ENCODE peak calls at places on chromosomes 3 and 15, in six cellular contexts. One of them, this sample, is unnamed.
A peak's percentile ranks its signal among the peaks of the same experiment; 100 is the strongest.

GRCh38 chr15:75947117-75947516 is 43.4 kb downstream of the FBXO22 start:
- DNase-seq in hepatocyte: no peak
- DNase-seq in cardiac muscle cell: peak; percentile 45
- DNase-seq in CD8-positive, alpha-beta memory T cell: no peak
- DNase-seq in heart left ventricle: no peak
- DNase-seq in CD4-positive, alpha-beta memory T cell: no peak
- DNase-seq in this sample: no peak

GRCh38 chr15:63006032-63006878 is 36.3 kb upstream of the TPM1 start:
- DNase-seq in hepatocyte: peak; percentile 63
- DNase-seq in cardiac muscle cell: no peak
- DNase-seq in CD8-positive, alpha-beta memory T cell: no peak
- DNase-seq in heart left ventricle: no peak
- DNase-seq in CD4-positive, alpha-beta memory T cell: no peak
- DNase-seq in this sample: no peak

GRCh38 chr3:106401666-106402319 is 533.0 kb upstream of the CBLB start:
- DNase-seq in hepatocyte: no peak
- DNase-seq in cardiac muscle cell: peak; percentile 69
- DNase-seq in CD8-positive, alpha-beta memory T cell: no peak
- DNase-seq in heart left ventricle: no peak
- DNase-seq in CD4-positive, alpha-beta memory T cell: no peak
- DNase-seq in this sample: no peak

GRCh38 chr3:45936261-45936660 is 7.0 kb upstream of the CXCR6 start:
- DNase-seq in hepatocyte: no peak
- DNase-seq in cardiac muscle cell: no peak
- DNase-seq in CD8-positive, alpha-beta memory T cell: no peak
- DNase-seq in heart left ventricle: no peak
- DNase-seq in CD4-positive, alpha-beta memory T cell: no peak
- DNase-seq in this sample: no peak

GRCh38 chr15:35078221-35078915 is 6.7 kb downstream of the NANOGP8 start:
- DNase-seq in hepatocyte: peak; percentile 74
- DNase-seq in cardiac muscle cell: peak; percentile 79
- DNase-seq in CD8-positive, alpha-beta memory T cell: peak; percentile 6
- DNase-seq in heart left ventricle: no peak
- DNase-seq in CD4-positive, alpha-beta memory T cell: peak; percentile 20
- DNase-seq in this sample: no peak

GRCh38 chr3:127803619-127804018 is 18.7 kb downstream of the MGLL start:
- DNase-seq in hepatocyte: no peak
- DNase-seq in cardiac muscle cell: peak; percentile 67
- DNase-seq in CD8-positive, alpha-beta memory T cell: no peak
- DNase-seq in heart left ventricle: no peak
- DNase-seq in CD4-positive, alpha-beta memory T cell: no peak
- DNase-seq in this sample: no peak

GRCh38 chr15:48096813-48097212 is 24.0 kb upstream of the SLC24A5 start:
- DNase-seq in hepatocyte: no peak
- DNase-seq in cardiac muscle cell: peak; percentile 59
- DNase-seq in CD8-positive, alpha-beta memory T cell: no peak
- DNase-seq in heart left ventricle: no peak
- DNase-seq in CD4-positive, alpha-beta memory T cell: no peak
- DNase-seq in this sample: no peak

GRCh38 chr3:187979543-187979942 is 174.4 kb upstream of the LPP start:
- DNase-seq in hepatocyte: no peak
- DNase-seq in cardiac muscle cell: no peak
- DNase-seq in CD8-positive, alpha-beta memory T cell: no peak
- DNase-seq in heart left ventricle: no peak
- DNase-seq in CD4-positive, alpha-beta memory T cell: peak; percentile 42
- DNase-seq in this sample: peak; percentile 34

GRCh38 chr3:28315711-28316110 is 32.8 kb upstream of the ZCWPW2 start:
- DNase-seq in hepatocyte: no peak
- DNase-seq in cardiac muscle cell: no peak
- DNase-seq in CD8-positive, alpha-beta memory T cell: no peak
- DNase-seq in heart left ventricle: no peak
- DNase-seq in CD4-positive, alpha-beta memory T cell: no peak
- DNase-seq in this sample: no peak

GRCh38 chr3:76700323-76700722 is 339.6 kb upstream of the ROBO2 start:
- DNase-seq in hepatocyte: no peak
- DNase-seq in cardiac muscle cell: no peak
- DNase-seq in CD8-positive, alpha-beta memory T cell: no peak
- DNase-seq in heart left ventricle: no peak
- DNase-seq in CD4-positive, alpha-beta memory T cell: no peak
- DNase-seq in this sample: no peak

GRCh38 chr3:159785276-159785675 is 203.4 kb upstream of the IL12A start:
- DNase-seq in hepatocyte: no peak
- DNase-seq in cardiac muscle cell: peak; percentile 66
- DNase-seq in CD8-positive, alpha-beta memory T cell: no peak
- DNase-seq in heart left ventricle: no peak
- DNase-seq in CD4-positive, alpha-beta memory T cell: no peak
- DNase-seq in this sample: no peak

GRCh38 chr15:58452775-58453174 is 21.0 kb downstream of the LIPC start:
- DNase-seq in hepatocyte: no peak
- DNase-seq in cardiac muscle cell: no peak
- DNase-seq in CD8-positive, alpha-beta memory T cell: no peak
- DNase-seq in heart left ventricle: no peak
- DNase-seq in CD4-positive, alpha-beta memory T cell: no peak
- DNase-seq in this sample: no peak

GRCh38 chr15:58457466-58457965 is 25.7 kb downstream of the LIPC start:
- DNase-seq in hepatocyte: no peak
- DNase-seq in cardiac muscle cell: peak; percentile 50
- DNase-seq in CD8-positive, alpha-beta memory T cell: no peak
- DNase-seq in heart left ventricle: no peak
- DNase-seq in CD4-positive, alpha-beta memory T cell: no peak
- DNase-seq in this sample: no peak

GRCh38 chr15:58458076-58458475 is 26.3 kb downstream of the LIPC start:
- DNase-seq in hepatocyte: peak; percentile 54
- DNase-seq in cardiac muscle cell: no peak
- DNase-seq in CD8-positive, alpha-beta memory T cell: no peak
- DNase-seq in heart left ventricle: peak; percentile 43
- DNase-seq in CD4-positive, alpha-beta memory T cell: no peak
- DNase-seq in this sample: no peak

GRCh38 chr15:58453931-58454793 is 22.4 kb downstream of the LIPC start:
- DNase-seq in hepatocyte: no peak
- DNase-seq in cardiac muscle cell: no peak
- DNase-seq in CD8-positive, alpha-beta memory T cell: no peak
- DNase-seq in heart left ventricle: no peak
- DNase-seq in CD4-positive, alpha-beta memory T cell: no peak
- DNase-seq in this sample: no peak

DNA sequence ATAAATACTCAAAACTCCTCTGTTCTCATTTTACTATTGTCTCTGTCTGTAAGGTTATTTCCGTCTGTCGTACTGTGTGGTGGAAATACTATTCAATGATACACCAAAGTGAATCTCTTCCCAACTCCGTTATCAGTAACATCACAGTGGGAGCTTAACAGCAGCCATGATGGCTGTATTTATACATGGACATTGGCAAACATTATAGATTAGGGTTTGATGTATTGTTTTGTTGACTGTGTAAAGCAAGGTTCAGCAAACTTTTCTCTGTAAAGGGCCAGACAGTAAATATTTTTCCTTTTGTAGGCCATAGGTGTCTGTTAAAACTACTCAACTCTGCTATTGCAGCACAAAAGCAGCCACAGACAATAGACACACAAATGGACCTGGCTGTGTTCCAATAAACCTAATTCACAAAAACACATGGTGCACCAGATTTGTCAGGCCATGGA is 23.2 kb downstream of the LIPC start:
- DNase-seq in hepatocyte: no peak
- DNase-seq in cardiac muscle cell: peak; percentile 46
- DNase-seq in CD8-positive, alpha-beta memory T cell: no peak
- DNase-seq in heart left ventricle: no peak
- DNase-seq in CD4-positive, alpha-beta memory T cell: no peak
- DNase-seq in this sample: no peak
- H3K9me3 ChIP-seq in hepatocyte: no peaks in the 10 kb centered on the region
- H3K9me3 ChIP-seq in cardiac muscle cell: no peaks in the 10 kb centered on the region
- H3K9me3 ChIP-seq in CD8-positive, alpha-beta memory T cell: no peaks in the 10 kb centered on the region
- H3K9me3 ChIP-seq in heart left ventricle: no peaks in the 10 kb centered on the region
- H3K9me3 ChIP-seq in CD4-positive, alpha-beta memory T cell: no peaks in the 10 kb centered on the region
- H3K9me3 ChIP-seq in this sample: peaks cover 2% of the 10 kb centered on the region

DNA sequence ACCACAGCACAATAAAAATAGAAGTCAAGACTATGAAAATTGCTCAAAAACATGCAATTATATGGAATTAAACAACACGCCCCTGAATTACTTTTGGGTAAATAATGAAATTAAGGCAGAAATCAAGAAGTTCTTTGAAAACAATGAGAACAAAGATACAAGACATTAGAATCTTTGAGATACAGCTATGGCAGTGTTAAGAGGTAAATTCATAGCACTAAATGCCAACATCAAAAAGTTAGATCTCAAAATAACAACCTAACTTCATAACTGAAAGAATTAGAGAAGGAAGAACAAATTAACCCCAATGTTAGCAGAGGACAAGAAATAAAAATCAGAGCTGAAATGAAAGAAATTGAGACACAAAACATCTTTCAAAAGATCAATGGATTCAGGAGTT is 86.6 kb upstream of the UBP1 start:
- DNase-seq in hepatocyte: no peak
- DNase-seq in cardiac muscle cell: no peak
- DNase-seq in CD8-positive, alpha-beta memory T cell: no peak
- DNase-seq in heart left ventricle: no peak
- DNase-seq in CD4-positive, alpha-beta memory T cell: no peak
- DNase-seq in this sample: no peak
- H3K9me3 ChIP-seq in hepatocyte: peaks cover 12% of the 10 kb centered on the region
- H3K9me3 ChIP-seq in cardiac muscle cell: no peaks in the 10 kb centered on the region
- H3K9me3 ChIP-seq in CD8-positive, alpha-beta memory T cell: peaks cover 3% of the 10 kb centered on the region
- H3K9me3 ChIP-seq in heart left ventricle: peaks cover 4% of the 10 kb centered on the region
- H3K9me3 ChIP-seq in CD4-positive, alpha-beta memory T cell: peaks cover 4% of the 10 kb centered on the region
- H3K9me3 ChIP-seq in this sample: peaks cover 5% of the 10 kb centered on the region

GRCh38 chr15:25182736-25183445 is 228.1 kb downstream of the SNRPN start:
- DNase-seq in hepatocyte: no peak
- DNase-seq in cardiac muscle cell: no peak
- DNase-seq in CD8-positive, alpha-beta memory T cell: no peak
- DNase-seq in heart left ventricle: peak; percentile 9
- DNase-seq in CD4-positive, alpha-beta memory T cell: no peak
- DNase-seq in this sample: peak; percentile 8

GRCh38 chr15:25183581-25184330 is 229.0 kb downstream of the SNRPN start:
- DNase-seq in hepatocyte: no peak
- DNase-seq in cardiac muscle cell: no peak
- DNase-seq in CD8-positive, alpha-beta memory T cell: no peak
- DNase-seq in heart left ventricle: peak; percentile 14
- DNase-seq in CD4-positive, alpha-beta memory T cell: no peak
- DNase-seq in this sample: no peak

GRCh38 chr15:25181290-25182097 is 226.7 kb downstream of the SNRPN start:
- DNase-seq in hepatocyte: no peak
- DNase-seq in cardiac muscle cell: no peak
- DNase-seq in CD8-positive, alpha-beta memory T cell: no peak
- DNase-seq in heart left ventricle: peak; percentile 15
- DNase-seq in CD4-positive, alpha-beta memory T cell: no peak
- DNase-seq in this sample: peak; percentile 5

GRCh38 chr15:25180606-25181289 is 226.0 kb downstream of the SNRPN start:
- DNase-seq in hepatocyte: no peak
- DNase-seq in cardiac muscle cell: no peak
- DNase-seq in CD8-positive, alpha-beta memory T cell: no peak
- DNase-seq in heart left ventricle: peak; percentile 12
- DNase-seq in CD4-positive, alpha-beta memory T cell: no peak
- DNase-seq in this sample: peak; percentile 4

DNA sequence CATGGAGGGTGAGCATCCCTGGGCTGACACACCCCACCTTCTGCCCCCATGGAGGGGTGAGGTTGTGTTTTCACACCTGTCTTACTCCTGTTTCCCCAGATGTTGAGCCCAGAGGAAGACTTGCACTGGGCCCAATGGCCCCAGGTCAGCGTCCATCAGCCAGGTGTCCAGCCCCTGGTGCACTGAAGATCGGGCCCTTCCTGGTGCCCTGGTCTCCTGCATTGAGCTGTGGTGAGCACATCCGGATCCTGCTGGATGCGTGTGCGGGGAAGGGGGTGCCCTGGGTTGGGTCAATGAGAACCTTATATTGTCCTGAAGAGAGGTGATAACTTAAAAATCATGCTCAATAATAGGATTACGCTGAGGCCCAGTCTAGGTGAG is 227.3 kb downstream of the SNRPN start:
- DNase-seq in hepatocyte: no peak
- DNase-seq in cardiac muscle cell: no peak
- DNase-seq in CD8-positive, alpha-beta memory T cell: no peak
- DNase-seq in heart left ventricle: no peak
- DNase-seq in CD4-positive, alpha-beta memory T cell: no peak
- DNase-seq in this sample: no peak
- H3K9me3 ChIP-seq in hepatocyte: no peaks in the 10 kb centered on the region
- H3K9me3 ChIP-seq in cardiac muscle cell: no peaks in the 10 kb centered on the region
- H3K9me3 ChIP-seq in CD8-positive, alpha-beta memory T cell: no peaks in the 10 kb centered on the region
- H3K9me3 ChIP-seq in heart left ventricle: peaks cover 6% of the 10 kb centered on the region
- H3K9me3 ChIP-seq in CD4-positive, alpha-beta memory T cell: no peaks in the 10 kb centered on the region
- H3K9me3 ChIP-seq in this sample: no peaks in the 10 kb centered on the region

DNA sequence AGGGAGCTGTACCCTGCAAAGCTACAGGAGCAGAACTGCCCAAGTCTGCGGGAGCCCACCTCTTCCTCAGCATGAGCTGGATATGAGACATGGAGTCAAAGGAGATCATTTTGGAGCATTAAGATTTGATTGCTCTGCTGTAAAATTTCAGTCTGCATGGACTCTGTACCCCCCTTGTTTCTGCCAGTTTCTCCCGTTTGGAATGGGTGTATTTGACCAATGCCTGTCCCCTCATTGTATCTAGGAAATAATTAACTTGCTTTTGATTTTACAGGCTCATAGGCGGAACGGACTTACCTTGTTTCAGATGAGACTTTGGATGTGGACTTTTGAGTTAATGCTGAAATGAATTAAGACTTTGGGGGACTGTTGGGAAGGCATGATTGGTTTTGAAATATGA is 18.3 kb downstream of the RNF13 start:
- DNase-seq in hepatocyte: no peak
- DNase-seq in cardiac muscle cell: no peak
- DNase-seq in CD8-positive, alpha-beta memory T cell: no peak
- DNase-seq in heart left ventricle: no peak
- DNase-seq in CD4-positive, alpha-beta memory T cell: no peak
- DNase-seq in this sample: no peak
- H3K9me3 ChIP-seq in hepatocyte: peaks cover 14% of the 10 kb centered on the region
- H3K9me3 ChIP-seq in cardiac muscle cell: peaks cover 3% of the 10 kb centered on the region
- H3K9me3 ChIP-seq in CD8-positive, alpha-beta memory T cell: peaks cover 26% of the 10 kb centered on the region
- H3K9me3 ChIP-seq in heart left ventricle: peaks cover 6% of the 10 kb centered on the region
- H3K9me3 ChIP-seq in CD4-positive, alpha-beta memory T cell: peaks cover 24% of the 10 kb centered on the region
- H3K9me3 ChIP-seq in this sample: peaks cover 4% of the 10 kb centered on the region

GRCh38 chr15:22243440-22244130 is 163.3 kb downstream of the OR4M2 start:
- DNase-seq in hepatocyte: no peak
- DNase-seq in cardiac muscle cell: no peak
- DNase-seq in CD8-positive, alpha-beta memory T cell: no peak
- DNase-seq in heart left ventricle: no peak
- DNase-seq in CD4-positive, alpha-beta memory T cell: no peak
- DNase-seq in this sample: no peak
- H3K9me3 ChIP-seq in hepatocyte: peaks cover 33% of the 10 kb centered on the region
- H3K9me3 ChIP-seq in cardiac muscle cell: peaks cover 6% of the 10 kb centered on the region
- H3K9me3 ChIP-seq in CD8-positive, alpha-beta memory T cell: no peaks in the 10 kb centered on the region
- H3K9me3 ChIP-seq in heart left ventricle: peaks cover 5% of the 10 kb centered on the region
- H3K9me3 ChIP-seq in CD4-positive, alpha-beta memory T cell: no peaks in the 10 kb centered on the region
- H3K9me3 ChIP-seq in this sample: no peaks in the 10 kb centered on the region

DNA sequence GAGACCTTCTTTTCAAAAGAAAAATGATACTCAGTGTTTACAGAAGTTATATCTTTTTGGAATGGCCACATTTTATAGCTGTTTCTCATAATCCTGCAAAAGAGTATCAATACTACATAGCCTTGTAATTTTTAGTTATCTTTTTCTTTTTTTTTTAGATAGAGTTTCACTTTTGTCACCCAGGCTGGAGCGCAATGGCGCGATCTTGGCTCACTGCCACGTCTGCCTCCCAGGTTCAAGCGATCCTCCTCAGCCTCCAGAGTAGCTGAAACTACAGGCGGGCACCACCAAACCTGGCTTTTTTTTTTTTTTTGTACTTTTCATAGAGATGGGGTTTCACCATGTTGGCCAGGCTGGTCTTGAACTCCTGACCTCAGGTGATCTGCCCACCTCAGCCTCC is 53.6 kb downstream of the ANKRD28 start:
- DNase-seq in hepatocyte: no peak
- DNase-seq in cardiac muscle cell: no peak
- DNase-seq in CD8-positive, alpha-beta memory T cell: no peak
- DNase-seq in heart left ventricle: no peak
- DNase-seq in CD4-positive, alpha-beta memory T cell: no peak
- DNase-seq in this sample: no peak
- H3K9me3 ChIP-seq in hepatocyte: peaks cover 10% of the 10 kb centered on the region
- H3K9me3 ChIP-seq in cardiac muscle cell: no peaks in the 10 kb centered on the region
- H3K9me3 ChIP-seq in CD8-positive, alpha-beta memory T cell: peaks cover 6% of the 10 kb centered on the region
- H3K9me3 ChIP-seq in heart left ventricle: no peaks in the 10 kb centered on the region
- H3K9me3 ChIP-seq in CD4-positive, alpha-beta memory T cell: no peaks in the 10 kb centered on the region
- H3K9me3 ChIP-seq in this sample: no peaks in the 10 kb centered on the region